ENCODE peak calls at places on chromosomes 5 and 9, in ten cellular contexts. Z is K562, E is ovary, X is IMR-90, D is body of pancreas, Q is esophagus squamous epithelium, V is right lobe of liver, K is suprapubic skin, S is breast epithelium, F is H1. A is an unnamed sample.

GRCh38 chr5:98309785-98310566 is 463.5 kb upstream of the RGMB start:
- DNase-seq in Z (no peak), S (no peak), X (peak; percentile 99), K (no peak), D (no peak), V (no peak), F (peak; percentile 48), E (no peak), Q (no peak), A (no peak)

GRCh38 chr5:73552642-73553041 is 12.8 kb downstream of the ANKRA2 start:
- DNase-seq in K (no peak), Z (no peak), E (no peak), X (no peak), V (no peak), S (no peak), D (no peak), F (no peak), Q (no peak), A (no peak)

GRCh38 chr5:134124289-134125194 is 10.1 kb downstream of the TCF7 start:
- DNase-seq in V (no peak), S (no peak), E (no peak), X (peak; percentile 69), Q (no peak), K (no peak), Z (no peak), F (no peak), D (no peak), A (no peak)

GRCh38 chr9:91644433-91644832 is 220.8 kb upstream of the NFIL3 start:
- DNase-seq in X (no peak), V (no peak), K (no peak), Z (no peak), Q (no peak), F (no peak), S (no peak), E (no peak), D (no peak), A (no peak)

GRCh38 chr9:13863112-13863511 is 450.8 kb downstream of the NFIB start:
- DNase-seq in E (peak; percentile 74), X (peak; percentile 7), Q (no peak), K (no peak), V (no peak), D (no peak), F (no peak), S (no peak), Z (no peak), A (peak; percentile 21)

GRCh38 chr5:72412283-72413055 is 92.3 kb downstream of the PTCD2 start:
- DNase-seq in Q (no peak), V (no peak), X (peak; percentile 65), S (no peak), K (no peak), D (no peak), F (no peak), E (no peak), Z (no peak), A (no peak)

GRCh38 chr9:31185831-31186230 is 1198.6 kb upstream of the ACO1 start:
- DNase-seq in F (no peak), Q (no peak), V (no peak), S (no peak), Z (no peak), D (no peak), E (no peak), K (no peak), X (peak; percentile 26), A (no peak)

GRCh38 chr5:110844251-110844650 is 105.4 kb downstream of the SLC25A46 start:
- DNase-seq in S (no peak), E (no peak), V (no peak), D (no peak), F (no peak), X (peak; percentile 59), Q (no peak), K (no peak), Z (no peak), A (no peak)

GRCh38 chr5:97100486-97100885 is 41.9 kb downstream of the LIX1 start:
- DNase-seq in S (no peak), K (no peak), Z (no peak), Q (no peak), V (no peak), X (peak; percentile 16), D (no peak), E (no peak), F (no peak), A (no peak)

GRCh38 chr5:169628891-169629290 is 8.2 kb upstream of the DOCK2 start:
- DNase-seq in X (peak; percentile 86), F (no peak), V (no peak), Z (no peak), S (no peak), K (no peak), E (no peak), D (no peak), Q (no peak), A (no peak)

GRCh38 chr5:6347165-6347564 is 31.2 kb downstream of the MED10 start:
- DNase-seq in F (no peak), E (no peak), S (no peak), V (no peak), K (no peak), Z (no peak), X (no peak), D (no peak), Q (no peak), A (no peak)

GRCh38 chr5:177071671-177072385 is 14.9 kb upstream of the FGFR4 start:
- DNase-seq in E (peak; percentile 87), X (peak; percentile 81), D (peak; percentile 81), F (peak; percentile 88), K (no peak), S (peak; percentile 50), Z (peak; percentile 85), V (no peak), Q (no peak), A (peak; percentile 93)

GRCh38 chr5:124806026-124806856 is 59.8 kb upstream of the ZNF608 start:
- DNase-seq in X (peak; percentile 81), Z (peak; percentile 86), E (peak; percentile 84), S (peak; percentile 76), V (peak; percentile 76), D (peak; percentile 81), F (peak; percentile 51), K (peak; percentile 69), Q (no peak), A (peak; percentile 63)

GRCh38 chr9:108885643-108886348 is 23.7 kb downstream of the ACTL7A start:
- DNase-seq in D (peak; percentile 68), E (peak; percentile 91), Q (no peak), X (peak; percentile 84), Z (peak; percentile 88), F (no peak), V (no peak), S (no peak), K (no peak), A (no peak)

GRCh38 chr9:86408121-86408520 is 53.9 kb upstream of the TUT7 start:
- DNase-seq in V (no peak), X (peak; percentile 73), K (no peak), F (no peak), Q (no peak), S (no peak), D (no peak), E (no peak), Z (no peak), A (no peak)

GRCh38 chr5:132438931-132439330 is 51.6 kb downstream of the IRF1 start:
- DNase-seq in K (no peak), X (no peak), Q (no peak), Z (no peak), V (no peak), F (no peak), E (no peak), S (no peak), D (no peak), A (no peak)
- H3K27ac ChIP-seq in K (peak overlapping the region; percentile 77), X (peak overlapping the region; percentile 81), Q (peak overlapping the region; percentile 83), Z (no peak overlapping the region), V (no peak overlapping the region), F (no peak overlapping the region), E (peak overlapping the region; percentile 36), S (peak overlapping the region; percentile 69), D (no peak overlapping the region), A (peak overlapping the region; percentile 61)

GRCh38 chr9:93453047-93453914 is at the start of gene FAM120AOS:
- DNase-seq in Q (peak; percentile 61), K (peak; percentile 96), D (peak; percentile 89), S (peak; percentile 95), E (peak; percentile 89), Z (peak; percentile 95), F (peak; percentile 81), V (peak; percentile 94), X (peak; percentile 95), A (peak; percentile 94)
- TF ChIP-seq POLR2A in Q (no peak), K (peak; percentile 10), D (peak; percentile 72), S (peak; percentile 28), E (peak; percentile 48), Z (peak; percentile 67), F (no peak), V (peak; percentile 80), X (no peak), A (peak; percentile 68)

DNA sequence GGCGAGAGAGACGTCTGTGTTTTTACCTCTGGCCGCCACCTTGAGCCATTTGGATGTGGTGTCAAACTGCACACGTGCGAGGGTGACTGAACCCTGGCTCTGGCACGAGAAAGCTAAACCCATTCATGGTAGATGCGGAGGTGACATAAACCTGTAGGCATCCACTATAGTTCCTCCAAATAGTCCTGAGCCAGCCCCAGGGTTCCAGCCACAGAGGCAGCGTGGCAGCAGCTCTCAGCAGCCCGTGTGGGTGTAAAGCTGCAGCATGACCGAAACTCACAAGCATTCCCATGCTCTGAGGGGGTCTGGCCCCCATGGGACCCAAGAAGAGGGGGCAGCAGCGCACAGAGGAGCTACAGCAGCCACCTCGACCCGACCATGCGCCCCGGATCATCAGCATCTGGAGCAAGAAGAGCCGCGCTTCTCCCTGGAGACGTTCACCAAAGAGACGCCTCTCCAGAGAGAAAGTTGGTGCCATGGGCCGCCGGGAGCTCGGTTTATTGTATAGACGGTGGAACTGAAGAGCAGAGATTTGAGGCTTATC is 303.8 kb upstream of the IRX4 start:
- DNase-seq in S (peak; percentile 2), Q (no peak), D (no peak), K (no peak), X (no peak), Z (no peak), V (peak; percentile 32), E (no peak), F (peak; percentile 37), A (no peak)
- H3K4me3 ChIP-seq in S (no peak overlapping the region), Q (no peak overlapping the region), D (no peak overlapping the region), K (no peak overlapping the region), X (no peak overlapping the region), Z (no peak overlapping the region), V (no peak overlapping the region), E (no peak overlapping the region), F (no peak overlapping the region), A (no peak overlapping the region)

GRCh38 chr5:132472431-132472830 is 18.1 kb downstream of the IRF1 start:
- DNase-seq in D (no peak), K (peak; percentile 44), F (no peak), V (no peak), E (no peak), Q (no peak), X (no peak), S (no peak), Z (no peak), A (no peak)

GRCh38 chr5:132469380-132470372 is 20.9 kb downstream of the IRF1 start:
- DNase-seq in V (no peak), X (peak; percentile 35), S (no peak), Q (no peak), K (peak; percentile 37), E (no peak), D (no peak), F (no peak), Z (no peak), A (no peak)

GRCh38 chr5:132471944-132472343 is 18.6 kb downstream of the IRF1 start:
- DNase-seq in X (no peak), S (no peak), K (peak; percentile 26), Z (no peak), V (no peak), E (no peak), F (no peak), D (no peak), Q (no peak), A (no peak)

GRCh38 chr5:132470596-132470995 is 20.0 kb downstream of the IRF1 start:
- DNase-seq in S (no peak), X (no peak), Z (no peak), E (no peak), F (no peak), Q (no peak), K (peak; percentile 43), V (no peak), D (no peak), A (no peak)

GRCh38 chr5:132471006-132471907 is 19.3 kb downstream of the IRF1 start:
- DNase-seq in K (peak; percentile 19), D (no peak), E (no peak), F (no peak), Q (no peak), Z (no peak), X (no peak), S (no peak), V (no peak), A (no peak)
- H3K27ac ChIP-seq in K (no peak overlapping the region), D (no peak overlapping the region), E (no peak overlapping the region), F (no peak overlapping the region), Q (no peak overlapping the region), Z (no peak overlapping the region), X (no peak overlapping the region), S (no peak overlapping the region), V (no peak overlapping the region), A (no peak overlapping the region)